ENCODE peak calls at places on chromosomes 2 and 18, in eight cellular contexts. B is activated T-cell treated with anti-CD3 and anti-CD28 coated beads, Interleukin-2, amount 50 U/mL, for 1 hour; G is stimulated activated CD4-positive, alpha-beta T cell treated with anti-CD3 and anti-CD28 coated beads, Interleukin-15, amount 100 ng/mL, for 1 hour; U is cerebellar nuclear complex; D is cardiac fibroblast; T is esophagus muscularis mucosa; I is IMR-90; A is body of pancreas. W is an unnamed sample.

GRCh38 chr2:17850151-17850550 is 28.3 kb upstream of the KCNS3 start:
- DNase-seq in T (no peak), G (no peak), I (no peak), A (no peak), U (no peak), D (no peak), B (no peak), W (no peak)

GRCh38 chr2:68604077-68604476 is 39.3 kb upstream of the PROKR1 start:
- DNase-seq in U (no peak), T (no peak), A (no peak), G (no peak), I (no peak), B (no peak), D (no peak), W (no peak)

GRCh38 chr2:129877795-129878775 is 101.4 kb upstream of the RAB6C start:
- DNase-seq in U (no peak), B (no peak), I (peak; percentile 51), D (no peak), G (no peak), T (peak; percentile 91), A (no peak), W (no peak)

GRCh38 chr2:105929506-105929905 is 184.8 kb downstream of the NCK2 start:
- DNase-seq in T (no peak), I (no peak), G (peak; percentile 7), A (no peak), D (peak; percentile 58), U (no peak), B (peak; percentile 43), W (no peak)

GRCh38 chr2:98388601-98389247 is 42.5 kb downstream of the CNGA3 start:
- DNase-seq in D (no peak), T (no peak), G (no peak), A (no peak), I (no peak), U (no peak), B (no peak), W (no peak)

GRCh38 chr2:207694811-207695281 is 16.6 kb upstream of the CCNYL1 start:
- DNase-seq in G (no peak), A (no peak), I (peak; percentile 41), U (no peak), D (peak; percentile 29), T (no peak), B (no peak), W (no peak)

GRCh38 chr2:157840568-157841156 is 35.5 kb downstream of the ACVR1 start:
- DNase-seq in D (peak; percentile 57), U (no peak), A (peak; percentile 73), I (peak; percentile 39), T (no peak), G (no peak), B (no peak), W (no peak)

GRCh38 chr18:76467371-76468190 is 27.5 kb downstream of the ZNF516 start:
- DNase-seq in I (peak; percentile 40), G (no peak), D (peak; percentile 58), A (no peak), U (no peak), B (no peak), T (peak; percentile 78), W (no peak)

GRCh38 chr2:162574615-162575452 is 230.9 kb downstream of the GCA start:
- DNase-seq in D (no peak), U (no peak), T (no peak), G (no peak), A (peak; percentile 48), I (no peak), B (no peak), W (no peak)

GRCh38 chr2:9778012-9778411 is 65.3 kb upstream of the TAF1B start:
- DNase-seq in B (no peak), T (no peak), D (no peak), I (no peak), G (no peak), U (no peak), A (no peak), W (no peak)

GRCh38 chr2:32937602-32938450 is 8.9 kb upstream of the LTBP1 start:
- DNase-seq in I (peak; percentile 52), G (no peak), B (no peak), D (peak; percentile 25), U (no peak), T (no peak), A (no peak), W (no peak)

GRCh38 chr18:8820701-8821465 is 115.5 kb downstream of the MTCL1 start:
- DNase-seq in T (no peak), I (no peak), U (no peak), G (no peak), A (no peak), D (no peak), B (no peak), W (no peak)

GRCh38 chr2:143934170-143934912 is 585.6 kb downstream of the ZEB2 start:
- DNase-seq in G (no peak), B (no peak), A (no peak), U (no peak), D (no peak), I (no peak), T (no peak), W (no peak)

GRCh38 chr2:1099418-1099817 is 148.8 kb downstream of the SNTG2 start:
- DNase-seq in B (no peak), T (no peak), U (no peak), D (no peak), G (no peak), A (no peak), I (no peak), W (no peak)

GRCh38 chr2:168773719-168774521 is 28.5 kb upstream of the NOSTRIN start:
- DNase-seq in A (peak; percentile 81), I (peak; percentile 67), D (peak; percentile 88), B (no peak), U (no peak), G (no peak), T (no peak), W (peak; percentile 66)

GRCh38 chr2:85886585-85886984 is 2.2 kb downstream of the ST3GAL5 start:
- DNase-seq in I (peak; percentile 99), U (no peak), B (peak; percentile 54), T (no peak), D (peak; percentile 84), G (no peak), A (peak; percentile 21), W (no peak)

GRCh38 chr2:204655101-204655500 is 109.8 kb downstream of the PARD3B start:
- DNase-seq in A (no peak), I (peak; percentile 77), D (peak; percentile 74), U (no peak), B (no peak), G (no peak), T (no peak), W (no peak)

GRCh38 chr18:46042571-46043123 is 29.4 kb downstream of the PSTPIP2 start:
- DNase-seq in A (no peak), I (peak; percentile 52), B (no peak), T (no peak), G (no peak), D (peak; percentile 84), U (no peak), W (no peak)

GRCh38 chr2:180761224-180761623 is 219.2 kb upstream of the UBE2E3 start:
- DNase-seq in U (no peak), A (no peak), D (peak; percentile 77), G (no peak), T (no peak), I (peak; percentile 65), B (no peak), W (no peak)

GRCh38 chr2:181607629-181608627 is 49.0 kb downstream of the CERKL start:
- DNase-seq in I (no peak), T (no peak), G (no peak), A (no peak), D (no peak), B (no peak), U (no peak), W (no peak)

GRCh38 chr2:237547841-237548416 is 18.4 kb upstream of the PRLH start:
- DNase-seq in T (no peak), I (peak; percentile 13), D (no peak), A (no peak), G (no peak), U (no peak), B (no peak), W (no peak)